ENCODE peak calls at places on chromosome 2, in nine cellular contexts. One of them, this sample, is unnamed.

GRCh38 chr2:69450735-69451416 is 13.6 kb upstream of the NFU1 start:
- DNase-seq in mammary epithelial cell: no peak
- DNase-seq in HFFc6: no peak
- DNase-seq in activated CD4-positive, alpha-beta T cell treated with anti-CD3 and anti-CD28 coated beads, Interleukin-2, amount 10 ng/mL, durations not matched to agents 7 days and 5 days: no peak
- DNase-seq in skeletal muscle cell: no peak
- DNase-seq in AG09319: no peak
- DNase-seq in mesenteric fat pad: no peak
- DNase-seq in RCC 7860: no peak
- DNase-seq in NAMALWA: no peak
- DNase-seq in this sample: no peak

GRCh38 chr2:105738658-105739051 is 6.1 kb upstream of the NCK2 start:
- DNase-seq in mesenteric fat pad: no peak
- DNase-seq in activated CD4-positive, alpha-beta T cell treated with anti-CD3 and anti-CD28 coated beads, Interleukin-2, amount 10 ng/mL, durations not matched to agents 7 days and 5 days: no peak
- DNase-seq in RCC 7860: no peak
- DNase-seq in NAMALWA: no peak
- DNase-seq in mammary epithelial cell: no peak
- DNase-seq in skeletal muscle cell: no peak
- DNase-seq in HFFc6: no peak
- DNase-seq in AG09319: no peak
- DNase-seq in this sample: no peak

GRCh38 chr2:12440731-12441130 is 276.0 kb upstream of the TRIB2 start:
- DNase-seq in skeletal muscle cell: no peak
- DNase-seq in NAMALWA: no peak
- DNase-seq in HFFc6: no peak
- DNase-seq in AG09319: no peak
- DNase-seq in activated CD4-positive, alpha-beta T cell treated with anti-CD3 and anti-CD28 coated beads, Interleukin-2, amount 10 ng/mL, durations not matched to agents 7 days and 5 days: no peak
- DNase-seq in mammary epithelial cell: no peak
- DNase-seq in mesenteric fat pad: no peak
- DNase-seq in RCC 7860: no peak
- DNase-seq in this sample: no peak

GRCh38 chr2:64748561-64748960 is 94.8 kb upstream of the SERTAD2 start:
- DNase-seq in mammary epithelial cell: no peak
- DNase-seq in HFFc6: no peak
- DNase-seq in NAMALWA: peak
- DNase-seq in activated CD4-positive, alpha-beta T cell treated with anti-CD3 and anti-CD28 coated beads, Interleukin-2, amount 10 ng/mL, durations not matched to agents 7 days and 5 days: no peak
- DNase-seq in RCC 7860: no peak
- DNase-seq in mesenteric fat pad: no peak
- DNase-seq in AG09319: no peak
- DNase-seq in skeletal muscle cell: no peak
- DNase-seq in this sample: no peak

GRCh38 chr2:16270441-16270840 is 330.1 kb downstream of the MYCN start:
- DNase-seq in AG09319: no peak
- DNase-seq in RCC 7860: no peak
- DNase-seq in NAMALWA: no peak
- DNase-seq in mammary epithelial cell: no peak
- DNase-seq in mesenteric fat pad: no peak
- DNase-seq in activated CD4-positive, alpha-beta T cell treated with anti-CD3 and anti-CD28 coated beads, Interleukin-2, amount 10 ng/mL, durations not matched to agents 7 days and 5 days: no peak
- DNase-seq in HFFc6: no peak
- DNase-seq in skeletal muscle cell: no peak
- DNase-seq in this sample: no peak

GRCh38 chr2:101515512-101515911 is 40.6 kb upstream of the RFX8 start:
- DNase-seq in mesenteric fat pad: no peak
- DNase-seq in mammary epithelial cell: peak
- DNase-seq in NAMALWA: no peak
- DNase-seq in RCC 7860: no peak
- DNase-seq in AG09319: no peak
- DNase-seq in skeletal muscle cell: peak
- DNase-seq in activated CD4-positive, alpha-beta T cell treated with anti-CD3 and anti-CD28 coated beads, Interleukin-2, amount 10 ng/mL, durations not matched to agents 7 days and 5 days: no peak
- DNase-seq in HFFc6: no peak
- DNase-seq in this sample: no peak

GRCh38 chr2:9335322-9335754 is 88.0 kb downstream of the ITGB1BP1 start:
- DNase-seq in HFFc6: no peak
- DNase-seq in mesenteric fat pad: no peak
- DNase-seq in skeletal muscle cell: no peak
- DNase-seq in mammary epithelial cell: no peak
- DNase-seq in RCC 7860: no peak
- DNase-seq in activated CD4-positive, alpha-beta T cell treated with anti-CD3 and anti-CD28 coated beads, Interleukin-2, amount 10 ng/mL, durations not matched to agents 7 days and 5 days: no peak
- DNase-seq in NAMALWA: peak
- DNase-seq in AG09319: no peak
- DNase-seq in this sample: no peak

GRCh38 chr2:23009545-23010149 is 375.3 kb upstream of the KLHL29 start:
- DNase-seq in mesenteric fat pad: no peak
- DNase-seq in AG09319: no peak
- DNase-seq in skeletal muscle cell: peak
- DNase-seq in activated CD4-positive, alpha-beta T cell treated with anti-CD3 and anti-CD28 coated beads, Interleukin-2, amount 10 ng/mL, durations not matched to agents 7 days and 5 days: no peak
- DNase-seq in HFFc6: peak
- DNase-seq in RCC 7860: no peak
- DNase-seq in mammary epithelial cell: no peak
- DNase-seq in NAMALWA: no peak
- DNase-seq in this sample: no peak

GRCh38 chr2:132550285-132550684 is 119.7 kb downstream of the LYPD1 start:
- DNase-seq in RCC 7860: no peak
- DNase-seq in activated CD4-positive, alpha-beta T cell treated with anti-CD3 and anti-CD28 coated beads, Interleukin-2, amount 10 ng/mL, durations not matched to agents 7 days and 5 days: no peak
- DNase-seq in mammary epithelial cell: no peak
- DNase-seq in HFFc6: no peak
- DNase-seq in mesenteric fat pad: no peak
- DNase-seq in AG09319: no peak
- DNase-seq in skeletal muscle cell: no peak
- DNase-seq in NAMALWA: no peak
- DNase-seq in this sample: no peak

GRCh38 chr2:223586261-223586660 is 15.9 kb downstream of the SCG2 start:
- DNase-seq in HFFc6: peak
- DNase-seq in RCC 7860: no peak
- DNase-seq in skeletal muscle cell: peak
- DNase-seq in mesenteric fat pad: no peak
- DNase-seq in mammary epithelial cell: peak
- DNase-seq in activated CD4-positive, alpha-beta T cell treated with anti-CD3 and anti-CD28 coated beads, Interleukin-2, amount 10 ng/mL, durations not matched to agents 7 days and 5 days: no peak
- DNase-seq in AG09319: no peak
- DNase-seq in NAMALWA: no peak
- DNase-seq in this sample: peak